ENCODE peak calls at places on chromosome 2, in six cellular contexts. One of them, this sample, is unnamed.

GRCh38 chr2:49788300-49788699 is 634.0 kb upstream of the FSHR start:
- DNase-seq in GM04504: no peak
- DNase-seq in activated T-cell treated with anti-CD3 and anti-CD28 coated beads for 24 hours: no peak
- DNase-seq in EL: no peak
- DNase-seq in activated CD4-positive, alpha-beta T cell treated with anti-CD3 and anti-CD28 coated beads, Interleukin-2, amount 50 U/mL, for 1 hour: no peak
- DNase-seq in stimulated activated CD8-positive, alpha-beta memory T cell treated with anti-CD3 and anti-CD28 coated beads, Interleukin-7, amount 100 ng/mL, for 24 hours: no peak
- DNase-seq in this sample: no peak

GRCh38 chr2:222670191-222671038 is 1.0 kb upstream of the MOGAT1 start:
- DNase-seq in GM04504: no peak
- DNase-seq in activated T-cell treated with anti-CD3 and anti-CD28 coated beads for 24 hours: no peak
- DNase-seq in EL: no peak
- DNase-seq in activated CD4-positive, alpha-beta T cell treated with anti-CD3 and anti-CD28 coated beads, Interleukin-2, amount 50 U/mL, for 1 hour: no peak
- DNase-seq in stimulated activated CD8-positive, alpha-beta memory T cell treated with anti-CD3 and anti-CD28 coated beads, Interleukin-7, amount 100 ng/mL, for 24 hours: no peak
- DNase-seq in this sample: no peak

GRCh38 chr2:63053889-63054725 is 3.5 kb downstream of the OTX1 start:
- DNase-seq in GM04504: no peak
- DNase-seq in activated T-cell treated with anti-CD3 and anti-CD28 coated beads for 24 hours: no peak
- DNase-seq in EL: peak
- DNase-seq in activated CD4-positive, alpha-beta T cell treated with anti-CD3 and anti-CD28 coated beads, Interleukin-2, amount 50 U/mL, for 1 hour: no peak
- DNase-seq in stimulated activated CD8-positive, alpha-beta memory T cell treated with anti-CD3 and anti-CD28 coated beads, Interleukin-7, amount 100 ng/mL, for 24 hours: no peak
- DNase-seq in this sample: no peak

GRCh38 chr2:43210467-43211303 is 15.7 kb downstream of the ZFP36L2 start:
- DNase-seq in GM04504: peak
- DNase-seq in activated T-cell treated with anti-CD3 and anti-CD28 coated beads for 24 hours: no peak
- DNase-seq in EL: peak
- DNase-seq in activated CD4-positive, alpha-beta T cell treated with anti-CD3 and anti-CD28 coated beads, Interleukin-2, amount 50 U/mL, for 1 hour: no peak
- DNase-seq in stimulated activated CD8-positive, alpha-beta memory T cell treated with anti-CD3 and anti-CD28 coated beads, Interleukin-7, amount 100 ng/mL, for 24 hours: no peak
- DNase-seq in this sample: peak

GRCh38 chr2:119431155-119431975 is at the start of gene TMEM37:
- DNase-seq in GM04504: peak
- DNase-seq in activated T-cell treated with anti-CD3 and anti-CD28 coated beads for 24 hours: no peak
- DNase-seq in EL: peak
- DNase-seq in activated CD4-positive, alpha-beta T cell treated with anti-CD3 and anti-CD28 coated beads, Interleukin-2, amount 50 U/mL, for 1 hour: no peak
- DNase-seq in stimulated activated CD8-positive, alpha-beta memory T cell treated with anti-CD3 and anti-CD28 coated beads, Interleukin-7, amount 100 ng/mL, for 24 hours: no peak
- DNase-seq in this sample: peak

GRCh38 chr2:62561586-62561985 is 55.6 kb upstream of the TMEM17 start:
- DNase-seq in GM04504: no peak
- DNase-seq in activated T-cell treated with anti-CD3 and anti-CD28 coated beads for 24 hours: no peak
- DNase-seq in EL: no peak
- DNase-seq in activated CD4-positive, alpha-beta T cell treated with anti-CD3 and anti-CD28 coated beads, Interleukin-2, amount 50 U/mL, for 1 hour: no peak
- DNase-seq in stimulated activated CD8-positive, alpha-beta memory T cell treated with anti-CD3 and anti-CD28 coated beads, Interleukin-7, amount 100 ng/mL, for 24 hours: no peak
- DNase-seq in this sample: no peak

GRCh38 chr2:38462121-38462634 is 85.1 kb upstream of the ATL2 start:
- DNase-seq in GM04504: peak
- DNase-seq in activated T-cell treated with anti-CD3 and anti-CD28 coated beads for 24 hours: peak
- DNase-seq in EL: peak
- DNase-seq in activated CD4-positive, alpha-beta T cell treated with anti-CD3 and anti-CD28 coated beads, Interleukin-2, amount 50 U/mL, for 1 hour: no peak
- DNase-seq in stimulated activated CD8-positive, alpha-beta memory T cell treated with anti-CD3 and anti-CD28 coated beads, Interleukin-7, amount 100 ng/mL, for 24 hours: no peak
- DNase-seq in this sample: peak

GRCh38 chr2:198314559-198315153 is 510.3 kb downstream of the PLCL1 start:
- DNase-seq in GM04504: peak
- DNase-seq in activated T-cell treated with anti-CD3 and anti-CD28 coated beads for 24 hours: no peak
- DNase-seq in EL: peak
- DNase-seq in activated CD4-positive, alpha-beta T cell treated with anti-CD3 and anti-CD28 coated beads, Interleukin-2, amount 50 U/mL, for 1 hour: no peak
- DNase-seq in stimulated activated CD8-positive, alpha-beta memory T cell treated with anti-CD3 and anti-CD28 coated beads, Interleukin-7, amount 100 ng/mL, for 24 hours: no peak
- DNase-seq in this sample: peak

GRCh38 chr2:73830871-73831401 is 2.2 kb downstream of the STAMBP start:
- DNase-seq in GM04504: peak
- DNase-seq in activated T-cell treated with anti-CD3 and anti-CD28 coated beads for 24 hours: peak
- DNase-seq in EL: peak
- DNase-seq in activated CD4-positive, alpha-beta T cell treated with anti-CD3 and anti-CD28 coated beads, Interleukin-2, amount 50 U/mL, for 1 hour: no peak
- DNase-seq in stimulated activated CD8-positive, alpha-beta memory T cell treated with anti-CD3 and anti-CD28 coated beads, Interleukin-7, amount 100 ng/mL, for 24 hours: no peak
- DNase-seq in this sample: peak

GRCh38 chr2:121367246-121367900 is 82.4 kb upstream of the TFCP2L1 start:
- DNase-seq in GM04504: no peak
- DNase-seq in activated T-cell treated with anti-CD3 and anti-CD28 coated beads for 24 hours: no peak
- DNase-seq in EL: no peak
- DNase-seq in activated CD4-positive, alpha-beta T cell treated with anti-CD3 and anti-CD28 coated beads, Interleukin-2, amount 50 U/mL, for 1 hour: no peak
- DNase-seq in stimulated activated CD8-positive, alpha-beta memory T cell treated with anti-CD3 and anti-CD28 coated beads, Interleukin-7, amount 100 ng/mL, for 24 hours: no peak
- DNase-seq in this sample: no peak

This sample was measured in AG09319.